ENCODE peak calls at places on chromosomes 3 and 15, in nine cellular contexts. One of them, this sample, is unnamed.
A peak's percentile ranks its signal among the peaks of the same experiment; 100 is the strongest.

GRCh38 chr15:94061041-94061440 is 170.3 kb upstream of the MCTP2 start:
- DNase-seq in fibroblast of lung: no peak
- DNase-seq in heart left ventricle: no peak
- DNase-seq in pancreas: no peak
- DNase-seq in esophagus muscularis mucosa: no peak
- DNase-seq in lung: no peak
- DNase-seq in thoracic aorta: no peak
- DNase-seq in IMR-90: peak; percentile 11
- DNase-seq in neuronal stem cell: no peak
- DNase-seq in this sample: no peak

GRCh38 chr15:100725121-100726069 is 123.0 kb downstream of the ASB7 start:
- DNase-seq in fibroblast of lung: peak; percentile 66
- DNase-seq in heart left ventricle: no peak
- DNase-seq in pancreas: no peak
- DNase-seq in esophagus muscularis mucosa: peak; percentile 89
- DNase-seq in lung: peak; percentile 26
- DNase-seq in thoracic aorta: no peak
- DNase-seq in IMR-90: peak; percentile 93
- DNase-seq in neuronal stem cell: no peak
- DNase-seq in this sample: no peak

GRCh38 chr15:100877551-100877950 is 2.1 kb upstream of the ALDH1A3 start:
- DNase-seq in fibroblast of lung: no peak
- DNase-seq in heart left ventricle: no peak
- DNase-seq in pancreas: no peak
- DNase-seq in esophagus muscularis mucosa: no peak
- DNase-seq in lung: no peak
- DNase-seq in thoracic aorta: no peak
- DNase-seq in IMR-90: no peak
- DNase-seq in neuronal stem cell: no peak
- DNase-seq in this sample: no peak

GRCh38 chr15:93278006-93278405 is 189.0 kb upstream of the RGMA start:
- DNase-seq in fibroblast of lung: no peak
- DNase-seq in heart left ventricle: no peak
- DNase-seq in pancreas: no peak
- DNase-seq in esophagus muscularis mucosa: no peak
- DNase-seq in lung: no peak
- DNase-seq in thoracic aorta: no peak
- DNase-seq in IMR-90: no peak
- DNase-seq in neuronal stem cell: no peak
- DNase-seq in this sample: no peak

GRCh38 chr3:172317984-172318383 is 130.3 kb downstream of the GHSR start:
- DNase-seq in fibroblast of lung: peak; percentile 96
- DNase-seq in heart left ventricle: peak; percentile 80
- DNase-seq in pancreas: no peak
- DNase-seq in esophagus muscularis mucosa: no peak
- DNase-seq in lung: peak; percentile 41
- DNase-seq in thoracic aorta: no peak
- DNase-seq in IMR-90: peak; percentile 96
- DNase-seq in neuronal stem cell: no peak
- DNase-seq in this sample: peak; percentile 86

GRCh38 chr3:55615694-55616310 is 128.7 kb upstream of the WNT5A start:
- DNase-seq in fibroblast of lung: no peak
- DNase-seq in heart left ventricle: no peak
- DNase-seq in pancreas: no peak
- DNase-seq in esophagus muscularis mucosa: no peak
- DNase-seq in lung: no peak
- DNase-seq in thoracic aorta: no peak
- DNase-seq in IMR-90: no peak
- DNase-seq in neuronal stem cell: no peak
- DNase-seq in this sample: no peak

GRCh38 chr3:163476179-163476578 is 1602.1 kb downstream of the SI start:
- DNase-seq in fibroblast of lung: no peak
- DNase-seq in heart left ventricle: no peak
- DNase-seq in pancreas: no peak
- DNase-seq in esophagus muscularis mucosa: no peak
- DNase-seq in lung: no peak
- DNase-seq in thoracic aorta: no peak
- DNase-seq in IMR-90: no peak
- DNase-seq in neuronal stem cell: no peak
- DNase-seq in this sample: no peak

GRCh38 chr3:183766745-183767606 is 58.4 kb downstream of the MAP6D1 start:
- DNase-seq in fibroblast of lung: peak; percentile 70
- DNase-seq in heart left ventricle: peak; percentile 68
- DNase-seq in pancreas: peak; percentile 76
- DNase-seq in esophagus muscularis mucosa: no peak
- DNase-seq in lung: peak; percentile 82
- DNase-seq in thoracic aorta: no peak
- DNase-seq in IMR-90: peak; percentile 67
- DNase-seq in neuronal stem cell: peak; percentile 54
- DNase-seq in this sample: peak; percentile 80

GRCh38 chr3:46551615-46552014 is 14.5 kb downstream of the LRRC2 start:
- DNase-seq in fibroblast of lung: no peak
- DNase-seq in heart left ventricle: no peak
- DNase-seq in pancreas: no peak
- DNase-seq in esophagus muscularis mucosa: no peak
- DNase-seq in lung: no peak
- DNase-seq in thoracic aorta: no peak
- DNase-seq in IMR-90: no peak
- DNase-seq in neuronal stem cell: no peak
- DNase-seq in this sample: no peak

GRCh38 chr3:152071924-152072323 is 196.8 kb upstream of the MBNL1 start:
- DNase-seq in fibroblast of lung: peak; percentile 78
- DNase-seq in heart left ventricle: no peak
- DNase-seq in pancreas: no peak
- DNase-seq in esophagus muscularis mucosa: no peak
- DNase-seq in lung: no peak
- DNase-seq in thoracic aorta: no peak
- DNase-seq in IMR-90: peak; percentile 70
- DNase-seq in neuronal stem cell: no peak
- DNase-seq in this sample: no peak

GRCh38 chr3:42871592-42872196 is 4.0 kb downstream of the CYP8B1 start:
- DNase-seq in fibroblast of lung: no peak
- DNase-seq in heart left ventricle: peak; percentile 52
- DNase-seq in pancreas: peak; percentile 23
- DNase-seq in esophagus muscularis mucosa: no peak
- DNase-seq in lung: no peak
- DNase-seq in thoracic aorta: no peak
- DNase-seq in IMR-90: no peak
- DNase-seq in neuronal stem cell: no peak
- DNase-seq in this sample: peak; percentile 74

GRCh38 chr15:74504418-74504817 is 36.6 kb upstream of the ARID3B start:
- DNase-seq in fibroblast of lung: no peak
- DNase-seq in heart left ventricle: no peak
- DNase-seq in pancreas: no peak
- DNase-seq in esophagus muscularis mucosa: no peak
- DNase-seq in lung: no peak
- DNase-seq in thoracic aorta: no peak
- DNase-seq in IMR-90: peak; percentile 79
- DNase-seq in neuronal stem cell: no peak
- DNase-seq in this sample: no peak

GRCh38 chr3:99852851-99853250 is 35.2 kb downstream of the CMSS1 start:
- DNase-seq in fibroblast of lung: no peak
- DNase-seq in heart left ventricle: no peak
- DNase-seq in pancreas: no peak
- DNase-seq in esophagus muscularis mucosa: no peak
- DNase-seq in lung: no peak
- DNase-seq in thoracic aorta: no peak
- DNase-seq in IMR-90: no peak
- DNase-seq in neuronal stem cell: no peak
- DNase-seq in this sample: no peak

GRCh38 chr15:67180514-67181191 is 73.8 kb downstream of the AAGAB start:
- DNase-seq in fibroblast of lung: no peak
- DNase-seq in heart left ventricle: no peak
- DNase-seq in pancreas: no peak
- DNase-seq in esophagus muscularis mucosa: no peak
- DNase-seq in lung: no peak
- DNase-seq in thoracic aorta: no peak
- DNase-seq in IMR-90: no peak
- DNase-seq in neuronal stem cell: no peak
- DNase-seq in this sample: no peak

GRCh38 chr3:160226026-160226739 is 961 bp downstream of the C3orf80 start:
- DNase-seq in fibroblast of lung: no peak
- DNase-seq in heart left ventricle: no peak
- DNase-seq in pancreas: no peak
- DNase-seq in esophagus muscularis mucosa: no peak
- DNase-seq in lung: no peak
- DNase-seq in thoracic aorta: no peak
- DNase-seq in IMR-90: no peak
- DNase-seq in neuronal stem cell: peak; percentile 23
- DNase-seq in this sample: peak; percentile 21

GRCh38 chr15:28918141-28918983 is 32.6 kb downstream of the APBA2 start:
- DNase-seq in fibroblast of lung: no peak
- DNase-seq in heart left ventricle: no peak
- DNase-seq in pancreas: no peak
- DNase-seq in esophagus muscularis mucosa: no peak
- DNase-seq in lung: no peak
- DNase-seq in thoracic aorta: no peak
- DNase-seq in IMR-90: no peak
- DNase-seq in neuronal stem cell: peak; percentile 54
- DNase-seq in this sample: no peak

GRCh38 chr3:180871901-180872300 is 40.6 kb upstream of the FXR1 start:
- DNase-seq in fibroblast of lung: peak; percentile 82
- DNase-seq in heart left ventricle: no peak
- DNase-seq in pancreas: no peak
- DNase-seq in esophagus muscularis mucosa: no peak
- DNase-seq in lung: no peak
- DNase-seq in thoracic aorta: peak; percentile 19
- DNase-seq in IMR-90: peak; percentile 17
- DNase-seq in neuronal stem cell: no peak
- DNase-seq in this sample: no peak

GRCh38 chr3:118480101-118480860 is 554.4 kb downstream of the IGSF11 start:
- DNase-seq in fibroblast of lung: no peak
- DNase-seq in heart left ventricle: no peak
- DNase-seq in pancreas: no peak
- DNase-seq in esophagus muscularis mucosa: no peak
- DNase-seq in lung: no peak
- DNase-seq in thoracic aorta: no peak
- DNase-seq in IMR-90: no peak
- DNase-seq in neuronal stem cell: no peak
- DNase-seq in this sample: no peak

GRCh38 chr3:125073506-125073905 is 17.7 kb upstream of the HEG1 start:
- DNase-seq in fibroblast of lung: no peak
- DNase-seq in heart left ventricle: no peak
- DNase-seq in pancreas: no peak
- DNase-seq in esophagus muscularis mucosa: no peak
- DNase-seq in lung: no peak
- DNase-seq in thoracic aorta: no peak
- DNase-seq in IMR-90: no peak
- DNase-seq in neuronal stem cell: no peak
- DNase-seq in this sample: no peak
- H3K4me1 ChIP-seq in fibroblast of lung: peaks cover 3% of the 10 kb centered on the region
- H3K4me1 ChIP-seq in heart left ventricle: no peaks in the 10 kb centered on the region
- H3K4me1 ChIP-seq in pancreas: no peaks in the 10 kb centered on the region
- H3K4me1 ChIP-seq in esophagus muscularis mucosa: peaks cover 4% of the 10 kb centered on the region
- H3K4me1 ChIP-seq in lung: peaks cover 5% of the 10 kb centered on the region
- H3K4me1 ChIP-seq in thoracic aorta: no peaks in the 10 kb centered on the region
- H3K4me1 ChIP-seq in IMR-90: peaks cover 15% of the 10 kb centered on the region
- H3K4me1 ChIP-seq in neuronal stem cell: peaks cover 2% of the 10 kb centered on the region
- H3K4me1 ChIP-seq in this sample: no peaks in the 10 kb centered on the region

DNA sequence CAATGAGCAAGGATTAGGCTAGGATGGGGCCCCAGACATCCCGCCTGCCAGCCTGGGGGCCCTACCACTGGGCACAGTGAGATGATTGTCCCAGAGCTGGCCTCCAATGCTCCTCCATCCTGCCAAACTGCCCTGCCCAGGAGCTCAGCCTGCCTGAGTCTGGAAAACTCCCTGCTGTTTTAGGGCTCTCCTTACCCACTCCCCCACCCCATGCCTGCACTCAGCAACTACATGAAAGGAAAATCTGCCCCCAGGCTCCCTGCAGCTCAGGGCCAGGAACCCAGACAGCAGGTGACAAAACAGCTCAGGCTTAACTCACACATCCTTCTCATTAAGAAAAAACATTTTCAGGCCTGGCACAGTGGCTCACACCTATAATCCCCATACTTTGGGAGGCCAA is 15.6 kb downstream of the IQSEC1 start:
- DNase-seq in fibroblast of lung: no peak
- DNase-seq in heart left ventricle: no peak
- DNase-seq in pancreas: no peak
- DNase-seq in esophagus muscularis mucosa: no peak
- DNase-seq in lung: no peak
- DNase-seq in thoracic aorta: no peak
- DNase-seq in IMR-90: no peak
- DNase-seq in neuronal stem cell: no peak
- DNase-seq in this sample: no peak
- H3K27me3 ChIP-seq in fibroblast of lung: no peaks in the 10 kb centered on the region
- H3K27me3 ChIP-seq in heart left ventricle: no peaks in the 10 kb centered on the region
- H3K27me3 ChIP-seq in pancreas: no peaks in the 10 kb centered on the region
- H3K27me3 ChIP-seq in esophagus muscularis mucosa: no peaks in the 10 kb centered on the region
- H3K27me3 ChIP-seq in lung: no peaks in the 10 kb centered on the region
- H3K27me3 ChIP-seq in thoracic aorta: no peaks in the 10 kb centered on the region
- H3K27me3 ChIP-seq in IMR-90: peaks cover 55% of the 10 kb centered on the region
- H3K27me3 ChIP-seq in neuronal stem cell: no peaks in the 10 kb centered on the region
- H3K27me3 ChIP-seq in this sample: no peaks in the 10 kb centered on the region

DNA sequence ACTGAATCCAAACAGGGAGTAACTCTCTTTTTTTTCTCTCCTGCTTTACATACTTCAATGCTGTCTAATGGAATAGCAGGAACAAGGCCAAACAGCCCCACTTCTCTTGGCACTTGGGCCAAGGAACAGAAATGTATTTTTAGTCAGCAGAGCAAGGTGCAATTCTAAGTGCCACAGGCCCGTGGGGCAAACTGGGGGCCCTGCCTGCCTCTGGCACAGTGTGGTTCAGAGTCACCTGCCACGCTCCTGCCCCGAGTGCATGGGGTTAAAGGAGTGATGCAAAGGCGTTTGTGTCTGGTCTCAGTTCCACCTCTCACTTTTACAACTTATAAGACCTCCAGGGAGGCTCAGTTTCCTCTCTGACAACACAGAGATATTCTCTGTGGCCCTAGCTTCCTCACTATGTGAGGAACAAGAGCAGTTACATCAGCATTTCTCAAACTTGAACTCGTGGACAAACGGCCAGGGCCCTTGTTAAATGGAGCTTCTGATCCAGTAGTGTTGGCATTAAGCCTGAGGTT is 51.4 kb downstream of the LRIG1 start:
- DNase-seq in fibroblast of lung: no peak
- DNase-seq in heart left ventricle: peak; percentile 54
- DNase-seq in pancreas: no peak
- DNase-seq in esophagus muscularis mucosa: no peak
- DNase-seq in lung: no peak
- DNase-seq in thoracic aorta: no peak
- DNase-seq in IMR-90: no peak
- DNase-seq in neuronal stem cell: no peak
- DNase-seq in this sample: no peak
- H3K4me1 ChIP-seq in fibroblast of lung: peaks cover 7% of the 10 kb centered on the region
- H3K4me1 ChIP-seq in heart left ventricle: peaks cover 74% of the 10 kb centered on the region
- H3K4me1 ChIP-seq in pancreas: peaks cover 61% of the 10 kb centered on the region
- H3K4me1 ChIP-seq in esophagus muscularis mucosa: peaks cover 83% of the 10 kb centered on the region
- H3K4me1 ChIP-seq in lung: peaks cover 17% of the 10 kb centered on the region
- H3K4me1 ChIP-seq in thoracic aorta: peaks cover 74% of the 10 kb centered on the region
- H3K4me1 ChIP-seq in IMR-90: peaks cover 13% of the 10 kb centered on the region
- H3K4me1 ChIP-seq in neuronal stem cell: peaks cover 27% of the 10 kb centered on the region
- H3K4me1 ChIP-seq in this sample: peaks cover 9% of the 10 kb centered on the region

DNA sequence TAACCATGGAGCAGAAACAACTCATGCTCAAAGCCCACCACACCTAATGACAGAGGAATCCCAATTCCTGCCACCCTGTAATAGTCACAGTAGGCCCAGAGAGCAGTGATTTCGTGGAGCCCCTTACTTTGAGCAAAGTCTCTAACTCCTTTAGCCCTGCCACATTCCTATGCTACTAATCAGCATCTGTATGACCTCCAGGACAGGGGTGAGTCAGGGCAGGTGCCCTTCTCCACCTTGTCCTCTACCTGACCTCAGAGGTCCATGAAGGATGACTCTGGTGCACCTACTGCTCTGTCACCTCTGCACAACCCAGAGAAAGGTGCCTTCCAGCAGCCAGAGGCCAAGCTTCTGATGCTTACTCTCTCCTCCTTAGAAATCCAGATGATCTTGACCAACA is 6.1 kb upstream of the SCG3 start:
- DNase-seq in fibroblast of lung: no peak
- DNase-seq in heart left ventricle: no peak
- DNase-seq in pancreas: no peak
- DNase-seq in esophagus muscularis mucosa: no peak
- DNase-seq in lung: no peak
- DNase-seq in thoracic aorta: no peak
- DNase-seq in IMR-90: no peak
- DNase-seq in neuronal stem cell: no peak
- DNase-seq in this sample: no peak
- H3K27me3 ChIP-seq in fibroblast of lung: no peaks in the 10 kb centered on the region
- H3K27me3 ChIP-seq in heart left ventricle: no peaks in the 10 kb centered on the region
- H3K27me3 ChIP-seq in pancreas: no peaks in the 10 kb centered on the region
- H3K27me3 ChIP-seq in esophagus muscularis mucosa: no peaks in the 10 kb centered on the region
- H3K27me3 ChIP-seq in lung: no peaks in the 10 kb centered on the region
- H3K27me3 ChIP-seq in thoracic aorta: no peaks in the 10 kb centered on the region
- H3K27me3 ChIP-seq in IMR-90: peaks cover 17% of the 10 kb centered on the region
- H3K27me3 ChIP-seq in neuronal stem cell: no peaks in the 10 kb centered on the region
- H3K27me3 ChIP-seq in this sample: no peaks in the 10 kb centered on the region